ENCODE peak calls at places on chromosomes 4 and X, in nine cellular contexts. V is tibial nerve, E is HepG2, A is pancreas, R is PC-3, I is cardiac muscle cell, X is H9, P is A673, W is left ventricle myocardium inferior. F is an unnamed sample.

GRCh38 chrX:34770511-34770910 is 113.4 kb upstream of the TMEM47 start:
- DNase-seq in X (no peak), A (no peak), W (no peak), I (no peak), P (no peak), E (no peak), R (no peak), V (no peak), F (no peak)

GRCh38 chrX:129779747-129780146 is at the start of gene SASH3:
- DNase-seq in E (no peak), P (no peak), X (no peak), R (no peak), V (peak; percentile 40), W (peak; percentile 39), I (no peak), A (no peak), F (peak; percentile 53)

GRCh38 chrX:18545771-18546170 is 120.4 kb downstream of the CDKL5 start:
- DNase-seq in R (no peak), W (no peak), I (no peak), V (no peak), X (no peak), P (no peak), E (peak; percentile 69), A (no peak), F (no peak)

GRCh38 chr4:54568184-54568583 is 89.6 kb upstream of the KIT start:
- DNase-seq in R (peak; percentile 82), E (no peak), X (no peak), I (no peak), A (no peak), P (no peak), W (no peak), V (no peak), F (no peak)

GRCh38 chr4:40842318-40842717 is 92.6 kb downstream of the NSUN7 start:
- DNase-seq in X (no peak), R (no peak), A (no peak), P (no peak), V (no peak), E (no peak), I (no peak), W (no peak), F (no peak)

GRCh38 chrX:4435905-4436304 is 722.5 kb upstream of the PRKX start:
- DNase-seq in W (no peak), I (peak; percentile 28), A (no peak), X (no peak), R (no peak), E (no peak), P (no peak), V (no peak), F (no peak)

GRCh38 chrX:17674611-17675010 is 62.7 kb upstream of the SCML1 start:
- DNase-seq in W (no peak), R (no peak), A (no peak), X (no peak), E (no peak), P (no peak), V (no peak), I (no peak), F (no peak)

GRCh38 chr4:152045781-152046571 is 285.2 kb upstream of the GATB start:
- DNase-seq in W (no peak), R (no peak), V (no peak), I (peak; percentile 79), X (peak; percentile 94), E (peak; percentile 4), P (peak; percentile 29), A (peak; percentile 43), F (no peak)

GRCh38 chrX:49995021-49995731 is 72.8 kb downstream of the CLCN5 start:
- DNase-seq in I (peak; percentile 23), W (no peak), R (peak; percentile 66), V (no peak), X (no peak), P (peak; percentile 47), E (peak; percentile 30), A (no peak), F (no peak)

GRCh38 chrX:87005183-87005582 is 512.4 kb upstream of the KLHL4 start:
- DNase-seq in V (no peak), W (no peak), E (no peak), I (no peak), R (no peak), P (no peak), A (no peak), X (no peak), F (no peak)

GRCh38 chr4:173765731-173766130 is 235.7 kb upstream of the HAND2 start:
- DNase-seq in X (no peak), R (no peak), I (no peak), E (no peak), A (no peak), P (no peak), W (no peak), V (no peak), F (no peak)

GRCh38 chrX:124239911-124240310 is 92.5 kb upstream of the TEX13D start:
- DNase-seq in X (no peak), E (no peak), P (no peak), W (no peak), R (no peak), A (no peak), I (no peak), V (no peak), F (no peak)

GRCh38 chr4:178240891-178241290 is 798.7 kb upstream of the AGA start:
- DNase-seq in I (no peak), V (no peak), E (no peak), W (no peak), R (no peak), P (no peak), A (no peak), X (no peak), F (peak; percentile 53)

GRCh38 chrX:66164470-66164869 is 423 bp downstream of the HEPH start:
- DNase-seq in X (no peak), I (no peak), P (no peak), V (no peak), R (no peak), E (no peak), W (no peak), A (no peak), F (no peak)

GRCh38 chr4:189121336-189121735 is 819.3 kb upstream of the FRG1 start:
- DNase-seq in V (no peak), W (no peak), P (no peak), A (no peak), I (no peak), E (no peak), R (no peak), X (no peak), F (no peak)

GRCh38 chr4:73653695-73654106 is 33.5 kb upstream of the RASSF6 start:
- DNase-seq in P (peak; percentile 18), A (peak; percentile 81), E (peak; percentile 45), R (peak; percentile 90), V (peak; percentile 11), I (peak; percentile 27), X (no peak), W (no peak), F (no peak)

GRCh38 chr4:86498560-86499166 is 95.5 kb upstream of the PTPN13 start:
- DNase-seq in R (peak; percentile 71), V (peak; percentile 28), X (no peak), E (peak; percentile 7), A (no peak), W (no peak), I (peak; percentile 74), P (peak; percentile 77), F (no peak)

GRCh38 chr4:23041501-23041900 is 348.8 kb downstream of the GBA3 start:
- DNase-seq in P (no peak), I (no peak), R (no peak), E (no peak), A (no peak), W (no peak), X (no peak), V (no peak), F (no peak)

GRCh38 chr4:40317921-40318658 is 17.0 kb upstream of the CHRNA9 start:
- DNase-seq in X (no peak), E (no peak), P (peak; percentile 50), W (no peak), A (no peak), R (peak; percentile 14), V (no peak), I (no peak), F (no peak)

GRCh38 chrX:7108995-7109634 is 38.4 kb upstream of the STS start:
- DNase-seq in E (no peak), A (no peak), I (peak; percentile 7), V (no peak), X (no peak), W (no peak), P (peak; percentile 37), R (no peak), F (no peak)
- H3K4me1 ChIP-seq in E (peaks cover 9% of the 10 kb centered on the region), A (no peaks in the 10 kb centered on the region), I (peaks cover 3% of the 10 kb centered on the region), V (peaks cover 17% of the 10 kb centered on the region), X (peaks cover 7% of the 10 kb centered on the region), W (peaks cover 11% of the 10 kb centered on the region), P (peaks cover 14% of the 10 kb centered on the region), R (peaks cover 15% of the 10 kb centered on the region), F (no peaks in the 10 kb centered on the region)

GRCh38 chrX:51889851-51890250 is 3.6 kb upstream of the MAGED1 start:
- DNase-seq in R (no peak), E (no peak), P (no peak), I (no peak), X (no peak), V (no peak), W (no peak), A (no peak), F (no peak)

GRCh38 chrX:51891245-51891644 is 2.2 kb upstream of the MAGED1 start:
- DNase-seq in R (no peak), V (no peak), W (no peak), X (no peak), E (no peak), P (no peak), I (no peak), A (no peak), F (no peak)

GRCh38 chrX:51892921-51893745 is at the start of gene MAGED1:
- DNase-seq in A (peak; percentile 91), W (peak; percentile 86), R (peak; percentile 94), X (peak; percentile 97), I (peak; percentile 93), V (peak; percentile 71), E (peak; percentile 90), P (peak; percentile 94), F (peak; percentile 91)

GRCh38 chrX:51893931-51894696 is 691 bp downstream of the MAGED1 start:
- DNase-seq in P (peak; percentile 59), R (peak; percentile 25), W (no peak), I (peak; percentile 42), V (no peak), X (no peak), A (peak; percentile 39), E (no peak), F (peak; percentile 37)

GRCh38 chrX:51891821-51892551 is 1.4 kb upstream of the MAGED1 start:
- DNase-seq in I (no peak), A (no peak), W (peak; percentile 17), X (no peak), V (peak; percentile 55), E (no peak), P (peak; percentile 64), R (no peak), F (peak; percentile 59)
- H3K27ac ChIP-seq in I (peak overlapping the region; percentile 49), A (no peak overlapping the region), W (peak overlapping the region; percentile 71), X (no peak overlapping the region), V (peak overlapping the region; percentile 91), E (no peak overlapping the region), P (peak overlapping the region; percentile 46), R (no peak overlapping the region), F (no peak overlapping the region)

GRCh38 chrX:2705036-2705435 is 13.9 kb downstream of the CD99 start:
- DNase-seq in I (no peak), R (no peak), X (no peak), E (no peak), P (no peak), W (peak; percentile 61), A (no peak), V (peak; percentile 43), F (peak; percentile 79)
- H3K4me1 ChIP-seq in I (peaks cover 56% of the 10 kb centered on the region), R (peaks cover 36% of the 10 kb centered on the region), X (peaks cover 15% of the 10 kb centered on the region), E (peaks cover 27% of the 10 kb centered on the region), P (peaks cover 86% of the 10 kb centered on the region), W (peaks cover 99% of the 10 kb centered on the region), A (no peaks in the 10 kb centered on the region), V (peaks cover 89% of the 10 kb centered on the region), F (peaks cover 95% of the 10 kb centered on the region)

GRCh38 chr4:10688827-10689226 is 4.3 kb upstream of the CLNK start:
- DNase-seq in W (no peak), X (no peak), R (no peak), A (no peak), V (no peak), E (no peak), I (no peak), P (no peak), F (no peak)
- H3K27ac ChIP-seq in W (no peak overlapping the region), X (no peak overlapping the region), R (no peak overlapping the region), A (no peak overlapping the region), V (no peak overlapping the region), E (no peak overlapping the region), I (no peak overlapping the region), P (no peak overlapping the region), F (no peak overlapping the region)